ENCODE peak calls at places on chromosomes 16 and 17, in seven cellular contexts. O, Q, K, L, B, T and M are unnamed samples.

GRCh38 chr16:54489225-54489781 is 202.7 kb upstream of the IRX3 start:
- DNase-seq in T (no peak), O (no peak), B (no peak), L (no peak), Q (no peak), K (no peak), M (no peak)

GRCh38 chr17:80477647-80478478 is 1.5 kb upstream of the NPTX1 start:
- DNase-seq in B (no peak), K (no peak), L (no peak), O (peak), Q (no peak), T (no peak), M (no peak)

GRCh38 chr17:56653877-56654276 is 60.4 kb downstream of the NOG start:
- DNase-seq in T (peak), O (peak), B (peak), L (no peak), Q (peak), K (no peak), M (peak)

GRCh38 chr17:31741371-31741770 is 117.7 kb downstream of the COPRS start:
- DNase-seq in T (no peak), O (no peak), L (no peak), Q (no peak), K (no peak), B (no peak), M (no peak)

GRCh38 chr17:42518046-42518754 is 17.8 kb upstream of the NAGLU start:
- DNase-seq in K (peak), B (peak), Q (no peak), T (peak), L (peak), O (no peak), M (no peak)

GRCh38 chr16:4892356-4893102 is 44.4 kb downstream of the PPL start:
- DNase-seq in B (no peak), Q (no peak), L (no peak), T (no peak), O (no peak), K (no peak), M (no peak)

GRCh38 chr17:76867578-76868175 is 527 bp upstream of the MGAT5B start:
- DNase-seq in O (peak), K (no peak), B (peak), Q (no peak), L (no peak), T (no peak), M (no peak)

GRCh38 chr16:57152096-57153093 is 33.4 kb downstream of the PSME3IP1 start:
- DNase-seq in T (no peak), L (no peak), Q (no peak), B (no peak), K (no peak), O (no peak), M (no peak)

GRCh38 chr17:40801157-40801556 is 1.4 kb upstream of the KRT28 start:
- DNase-seq in O (no peak), L (no peak), T (no peak), B (no peak), Q (no peak), K (no peak), M (no peak)

GRCh38 chr17:39002991-39003715 is 36.0 kb upstream of the FBXO47 start:
- DNase-seq in Q (no peak), L (no peak), O (no peak), T (no peak), B (no peak), K (no peak), M (no peak)

GRCh38 chr17:40559016-40559853 is 6.0 kb downstream of the CCR7 start:
- DNase-seq in B (no peak), T (no peak), K (no peak), Q (no peak), L (no peak), O (peak), M (no peak)

GRCh38 chr17:83067718-83068261 is 11.6 kb upstream of the METRNL start:
- DNase-seq in K (no peak), Q (no peak), O (no peak), B (no peak), T (no peak), L (no peak), M (no peak)

GRCh38 chr17:66654341-66654740 is 180.6 kb upstream of the CACNG5 start:
- DNase-seq in L (no peak), Q (no peak), B (no peak), O (no peak), T (no peak), K (no peak), M (no peak)

GRCh38 chr16:3045758-3046505 is 429 bp upstream of the MMP25 start:
- DNase-seq in O (peak), B (no peak), Q (no peak), K (no peak), L (no peak), T (no peak), M (no peak)

GRCh38 chr16:8858994-8859912 is 9.6 kb downstream of the CARHSP1 start:
- DNase-seq in K (no peak), L (no peak), B (no peak), O (no peak), Q (no peak), T (no peak), M (no peak)

GRCh38 chr17:78137392-78138203 is 7.0 kb downstream of the TMC8 start:
- DNase-seq in T (no peak), Q (no peak), B (no peak), O (peak), L (no peak), K (no peak), M (no peak)

GRCh38 chr17:37710344-37710886 is 34.4 kb downstream of the HNF1B start:
- DNase-seq in B (no peak), L (no peak), O (peak), T (peak), K (peak), Q (peak), M (peak)

GRCh38 chr17:49364119-49364518 is 2.1 kb upstream of the ZNF652 start:
- DNase-seq in T (no peak), Q (no peak), K (no peak), O (no peak), L (no peak), B (no peak), M (no peak)

GRCh38 chr16:12168054-12169018 is 191.8 kb downstream of the SNX29 start:
- DNase-seq in K (no peak), O (no peak), B (no peak), L (no peak), T (no peak), Q (no peak), M (no peak)

GRCh38 chr16:77944631-77945030 is 77.7 kb upstream of the CLEC3A start:
- DNase-seq in T (no peak), O (no peak), K (no peak), Q (no peak), L (no peak), B (no peak), M (no peak)

GRCh38 chr17:68613739-68614298 is 12.7 kb upstream of the FAM20A start:
- DNase-seq in Q (peak), K (no peak), T (no peak), B (no peak), L (no peak), O (peak), M (peak)

GRCh38 chr17:67365762-67366192 is 600 bp downstream of the PSMD12 start:
- DNase-seq in K (peak), O (no peak), B (no peak), Q (no peak), L (no peak), T (no peak), M (no peak)

GRCh38 chr17:2398655-2399571 is 1.9 kb downstream of the MNT start:
- DNase-seq in T (no peak), B (no peak), L (no peak), K (peak), O (peak), Q (no peak), M (peak)

GRCh38 chr16:12024429-12024828 is 47.9 kb downstream of the SNX29 start:
- DNase-seq in K (no peak), O (no peak), T (no peak), B (no peak), L (no peak), Q (no peak), M (no peak)

GRCh38 chr16:48745541-48745940 is 135.6 kb upstream of the N4BP1 start:
- DNase-seq in L (no peak), Q (no peak), T (no peak), K (no peak), B (no peak), O (no peak), M (no peak)

GRCh38 chr17:81002409-81003361 is 11.0 kb downstream of the CHMP6 start:
- DNase-seq in T (no peak), B (no peak), O (no peak), Q (no peak), L (no peak), K (peak), M (no peak)

GRCh38 chr16:13393816-13394215 is 492.4 kb downstream of the SHISA9 start:
- DNase-seq in T (no peak), O (no peak), Q (no peak), K (no peak), B (no peak), L (peak), M (no peak)

GRCh38 chr17:29257756-29258155 is 11.1 kb downstream of the CRYBA1 start:
- DNase-seq in K (no peak), B (no peak), O (no peak), Q (no peak), L (no peak), T (no peak), M (no peak)

GRCh38 chr16:86991679-86992078 is 325.5 kb downstream of the C16orf95 start:
- DNase-seq in L (no peak), Q (no peak), B (no peak), T (no peak), K (no peak), O (no peak), M (no peak)

GRCh38 chr17:56700919-56701420 is 107.5 kb downstream of the NOG start:
- DNase-seq in T (no peak), Q (peak), L (no peak), O (peak), B (no peak), K (no peak), M (no peak)

GRCh38 chr17:17115620-17116019 is 73.4 kb downstream of the MPRIP start:
- DNase-seq in B (no peak), K (no peak), Q (no peak), O (no peak), L (no peak), T (no peak), M (no peak)

GRCh38 chr17:58341861-58342475 is 10.0 kb downstream of the SUPT4H1 start:
- DNase-seq in B (no peak), O (no peak), K (no peak), L (no peak), Q (no peak), T (no peak), M (no peak)

GRCh38 chr16:11224894-11225676 is 30.9 kb downstream of the SOCS1 start:
- DNase-seq in L (no peak), O (no peak), K (no peak), B (no peak), T (no peak), Q (no peak), M (no peak)

GRCh38 chr16:88759245-88759975 is 25.6 kb downstream of the PIEZO1 start:
- DNase-seq in L (no peak), Q (no peak), K (no peak), T (no peak), O (peak), B (no peak), M (no peak)

GRCh38 chr17:63930951-63931575 is 1.1 kb downstream of the CD79B start:
- DNase-seq in T (no peak), K (no peak), L (no peak), Q (no peak), B (no peak), O (peak), M (no peak)

GRCh38 chr17:45018514-45019176 is 32.8 kb downstream of the DCAKD start:
- DNase-seq in O (peak), Q (no peak), K (no peak), L (no peak), B (no peak), T (no peak), M (no peak)

GRCh38 chr16:86577314-86577971 is 906 bp upstream of the FOXL1 start:
- DNase-seq in K (no peak), T (no peak), O (no peak), Q (no peak), L (no peak), B (no peak), M (no peak)

GRCh38 chr17:11391134-11391533 is 150.1 kb downstream of the SHISA6 start:
- DNase-seq in K (no peak), O (peak), L (no peak), B (no peak), Q (peak), T (no peak), M (no peak)